ENCODE peak calls at places on chromosomes 16 and 17, in nine cellular contexts. C, L, G, E, F, V, Y, B and N are unnamed samples.

GRCh38 chr17:75875940-75876189 is 2.5 kb downstream of the TRIM47 start:
- DNase-seq in B (no peak), E (no peak), G (no peak), F (no peak), C (no peak), L (no peak), Y (no peak), V (no peak), N (no peak)

GRCh38 chr17:4307179-4307930 is 43.6 kb upstream of the ANKFY1 start:
- DNase-seq in V (no peak), C (no peak), L (no peak), B (no peak), F (no peak), E (no peak), Y (peak), G (no peak), N (no peak)

GRCh38 chr16:49513040-49513439 is 139.4 kb downstream of the C16orf78 start:
- DNase-seq in V (peak), E (no peak), Y (peak), L (no peak), G (no peak), C (no peak), B (no peak), F (no peak), N (no peak)

GRCh38 chr17:63834431-63835166 is 7.1 kb upstream of the FTSJ3 start:
- DNase-seq in Y (peak), C (peak), V (peak), B (no peak), E (peak), G (peak), F (peak), L (peak), N (peak)

GRCh38 chr17:44216173-44216572 is 3.3 kb downstream of the UBTF start:
- DNase-seq in B (no peak), C (no peak), F (no peak), L (no peak), G (no peak), V (no peak), Y (no peak), E (no peak), N (no peak)

GRCh38 chr17:37742114-37742761 is 2.6 kb downstream of the HNF1B start:
- DNase-seq in L (no peak), F (no peak), Y (peak), E (no peak), B (no peak), G (no peak), C (no peak), V (no peak), N (peak)

GRCh38 chr16:20903889-20904506 is 3.4 kb downstream of the LYRM1 start:
- DNase-seq in C (no peak), Y (no peak), E (no peak), V (no peak), B (no peak), F (no peak), L (no peak), G (no peak), N (no peak)

GRCh38 chr16:57283214-57283955 is 1.1 kb downstream of the PLLP start:
- DNase-seq in Y (no peak), E (no peak), G (no peak), V (no peak), F (no peak), B (no peak), C (no peak), L (no peak), N (peak)

GRCh38 chr17:58970966-58971575 is 135.6 kb downstream of the TRIM37 start:
- DNase-seq in E (no peak), L (no peak), B (peak), G (no peak), C (no peak), F (no peak), V (no peak), Y (no peak), N (no peak)

GRCh38 chr16:89863741-89864391 is 9.5 kb upstream of the TCF25 start:
- DNase-seq in F (no peak), E (no peak), G (peak), Y (no peak), B (no peak), L (no peak), V (no peak), C (no peak), N (no peak)

GRCh38 chr16:81493755-81494433 is 49.3 kb downstream of the CMIP start:
- DNase-seq in V (no peak), C (peak), Y (peak), E (no peak), G (no peak), F (no peak), L (peak), B (no peak), N (peak)

GRCh38 chr17:17515921-17516295 is 19.7 kb upstream of the RASD1 start:
- DNase-seq in Y (no peak), V (no peak), L (no peak), B (no peak), F (no peak), C (no peak), E (no peak), G (no peak), N (no peak)

GRCh38 chr17:42937712-42938596 is 26.3 kb downstream of the AARSD1 start:
- DNase-seq in F (no peak), C (peak), Y (peak), E (no peak), G (no peak), B (no peak), V (peak), L (no peak), N (peak)

GRCh38 chr16:75341934-75342811 is 90.7 kb upstream of the BCAR1 start:
- DNase-seq in B (peak), E (no peak), F (no peak), Y (no peak), C (peak), G (no peak), V (no peak), L (no peak), N (peak)

GRCh38 chr17:43092891-43093290 is 32.3 kb downstream of the BRCA1 start:
- DNase-seq in F (no peak), G (no peak), C (no peak), L (no peak), V (no peak), E (no peak), Y (no peak), B (peak), N (no peak)

GRCh38 chr17:77375526-77375916 is 234.8 kb downstream of the SEC14L1 start:
- DNase-seq in B (no peak), V (no peak), F (no peak), Y (no peak), E (no peak), C (no peak), G (no peak), L (no peak), N (no peak)

GRCh38 chr16:27228621-27229501 is 25.5 kb downstream of the KDM8 start:
- DNase-seq in V (no peak), E (no peak), G (no peak), L (no peak), F (no peak), Y (no peak), B (no peak), C (no peak), N (no peak)

GRCh38 chr17:34579979-34580684 is 750 bp downstream of the TMEM132E start:
- DNase-seq in F (no peak), V (no peak), G (no peak), E (peak), B (no peak), C (no peak), L (no peak), Y (peak), N (no peak)

GRCh38 chr16:84505249-84506156 is 1.0 kb upstream of the MEAK7 start:
- DNase-seq in Y (no peak), E (no peak), F (no peak), G (no peak), L (no peak), C (no peak), B (no peak), V (no peak), N (no peak)

GRCh38 chr17:82718986-82719685 is 2.6 kb downstream of the FN3KRP start:
- DNase-seq in Y (no peak), E (peak), V (no peak), B (no peak), C (no peak), F (no peak), G (no peak), L (no peak), N (no peak)

GRCh38 chr16:24943471-24943870 is 71.7 kb downstream of the ARHGAP17 start:
- DNase-seq in F (no peak), B (no peak), C (no peak), L (no peak), Y (no peak), E (no peak), G (no peak), V (no peak), N (no peak)

GRCh38 chr17:66344473-66344872 is 42.1 kb downstream of the PRKCA start:
- DNase-seq in E (no peak), B (no peak), F (no peak), V (no peak), C (no peak), L (no peak), Y (no peak), G (no peak), N (no peak)

GRCh38 chr17:36149296-36149820 is 27.1 kb downstream of the TBC1D3B start:
- DNase-seq in Y (peak), F (no peak), G (no peak), C (peak), B (peak), V (no peak), E (no peak), L (no peak), N (no peak)

GRCh38 chr17:45022655-45023339 is 28.6 kb downstream of the DCAKD start:
- DNase-seq in G (no peak), F (no peak), Y (peak), B (no peak), C (no peak), L (no peak), E (peak), V (no peak), N (no peak)

GRCh38 chr17:18948476-18949006 is 3.4 kb upstream of the SLC5A10 start:
- DNase-seq in B (no peak), L (no peak), G (no peak), V (no peak), E (no peak), Y (no peak), F (no peak), C (no peak), N (no peak)

GRCh38 chr17:8189711-8190477 is at the start of gene BORCS6:
- DNase-seq in L (peak), G (peak), C (peak), F (peak), B (peak), Y (peak), E (peak), V (peak), N (peak)

GRCh38 chr16:15777533-15778203 is 79.2 kb downstream of the MYH11 start:
- DNase-seq in G (no peak), Y (peak), V (peak), B (no peak), F (no peak), L (no peak), E (no peak), C (no peak), N (peak)

GRCh38 chr16:75038036-75038959 is 39.5 kb downstream of the ZNRF1 start:
- DNase-seq in L (no peak), V (no peak), C (no peak), G (no peak), F (no peak), E (no peak), B (no peak), Y (no peak), N (peak)

GRCh38 chr17:13888043-13888442 is 181.3 kb upstream of the COX10 start:
- DNase-seq in G (no peak), B (peak), V (no peak), Y (no peak), L (no peak), F (no peak), E (no peak), C (no peak), N (no peak)

GRCh38 chr16:48123104-48123788 is 32.5 kb downstream of the ABCC12 start:
- DNase-seq in E (no peak), F (no peak), Y (no peak), C (no peak), G (peak), V (no peak), L (peak), B (peak), N (peak)

GRCh38 chr17:60535382-60536279 is 9.6 kb upstream of the APPBP2 start:
- DNase-seq in L (no peak), G (no peak), E (no peak), V (no peak), Y (peak), B (no peak), F (no peak), C (peak), N (no peak)

GRCh38 chr16:48524348-48525200 is 85.4 kb downstream of the N4BP1 start:
- DNase-seq in Y (no peak), E (no peak), F (no peak), G (no peak), C (no peak), L (no peak), V (no peak), B (no peak), N (no peak)

GRCh38 chr16:1745900-1746692 is 25.2 kb downstream of the NME3 start:
- DNase-seq in C (no peak), F (no peak), G (no peak), V (no peak), E (no peak), Y (no peak), L (peak), B (no peak), N (no peak)

GRCh38 chr16:22813946-22814325 is at the start of gene HS3ST2:
- DNase-seq in E (peak), B (no peak), C (no peak), F (no peak), L (no peak), V (no peak), Y (peak), G (no peak), N (no peak)

GRCh38 chr16:63684702-63685101 is 1437.2 kb downstream of the CDH11 start:
- DNase-seq in B (no peak), C (no peak), F (no peak), G (no peak), L (no peak), Y (peak), V (no peak), E (no peak), N (no peak)